ENCODE peak calls at places on chromosomes 7 and 10, in six cellular contexts. Y, H, C, L, R and F are unnamed samples.

GRCh38 chr10:99279626-99280111 is 44.0 kb upstream of the HPSE2 start:
- DNase-seq in Y (peak), H (no peak), C (no peak), L (no peak), R (no peak), F (peak)

GRCh38 chr10:64142395-64142794 is 621.2 kb downstream of the REEP3 start:
- DNase-seq in Y (no peak), H (no peak), C (no peak), L (no peak), R (no peak), F (no peak)

GRCh38 chr7:159280008-159280407 is 135.3 kb upstream of the VIPR2 start:
- DNase-seq in Y (no peak), H (no peak), C (no peak), L (no peak), R (no peak), F (no peak)

GRCh38 chr7:24475573-24475972 is 97.7 kb upstream of the PALS2 start:
- DNase-seq in Y (no peak), H (no peak), C (no peak), L (no peak), R (no peak), F (no peak)

GRCh38 chr7:129362528-129362927 is 71.7 kb upstream of the STRIP2 start:
- DNase-seq in Y (no peak), H (no peak), C (no peak), L (no peak), R (no peak), F (no peak)

GRCh38 chr10:117627561-117627960 is 85.0 kb downstream of the EMX2 start:
- DNase-seq in Y (no peak), H (no peak), C (no peak), L (no peak), R (no peak), F (no peak)

GRCh38 chr7:120190566-120190965 is 82.4 kb upstream of the KCND2 start:
- DNase-seq in Y (no peak), H (no peak), C (no peak), L (no peak), R (no peak), F (no peak)

GRCh38 chr7:149811221-149811620 is 27.0 kb upstream of the ZNF862 start:
- DNase-seq in Y (peak), H (no peak), C (no peak), L (no peak), R (no peak), F (peak)

GRCh38 chr7:76340617-76341131 is 18.1 kb downstream of the YWHAG start:
- DNase-seq in Y (peak), H (no peak), C (no peak), L (no peak), R (no peak), F (no peak)

GRCh38 chr7:76002822-76003221 is 8.4 kb upstream of the TMEM120A start:
- DNase-seq in Y (no peak), H (no peak), C (no peak), L (no peak), R (no peak), F (no peak)

GRCh38 chr10:51806079-51806835 is 106.9 kb upstream of the CSTF2T start:
- DNase-seq in Y (no peak), H (no peak), C (no peak), L (no peak), R (no peak), F (no peak)

GRCh38 chr7:35576037-35576573 is 118.8 kb downstream of the HERPUD2 start:
- DNase-seq in Y (no peak), H (no peak), C (no peak), L (no peak), R (no peak), F (no peak)

GRCh38 chr7:84722086-84722485 is 464.8 kb downstream of the SEMA3D start:
- DNase-seq in Y (peak), H (no peak), C (no peak), L (no peak), R (no peak), F (no peak)

GRCh38 chr7:157567666-157568065 is 230.9 kb downstream of the DNAJB6 start:
- DNase-seq in Y (no peak), H (no peak), C (no peak), L (no peak), R (no peak), F (no peak)

GRCh38 chr7:38182450-38182849 is 4.4 kb downstream of the STARD3NL start:
- DNase-seq in Y (no peak), H (no peak), C (no peak), L (no peak), R (no peak), F (no peak)

GRCh38 chr7:100091411-100092181 is 2.8 kb downstream of the COPS6 start:
- DNase-seq in Y (no peak), H (no peak), C (no peak), L (peak), R (no peak), F (peak)

GRCh38 chr7:37289781-37290180 is 158.9 kb downstream of the ELMO1 start:
- DNase-seq in Y (no peak), H (no peak), C (no peak), L (no peak), R (no peak), F (no peak)

GRCh38 chr7:55733584-55733983 is 129.0 kb downstream of the SEPTIN14 start:
- DNase-seq in Y (no peak), H (no peak), C (no peak), L (no peak), R (no peak), F (no peak)

GRCh38 chr10:70478191-70479160 is at the start of gene PALD1:
- DNase-seq in Y (peak), H (no peak), C (peak), L (peak), R (peak), F (peak)

GRCh38 chr10:107409517-107409916 is 245.0 kb upstream of the SORCS1 start:
- DNase-seq in Y (peak), H (no peak), C (no peak), L (peak), R (peak), F (peak)

GRCh38 chr7:51949726-51950644 is 633.4 kb upstream of the COBL start:
- DNase-seq in Y (no peak), H (no peak), C (no peak), L (no peak), R (no peak), F (no peak)

GRCh38 chr7:114939484-114940097 is 17.7 kb downstream of the MDFIC start:
- DNase-seq in Y (no peak), H (no peak), C (peak), L (no peak), R (no peak), F (no peak)

GRCh38 chr7:115462301-115463015 is 540.6 kb downstream of the MDFIC start:
- DNase-seq in Y (no peak), H (no peak), C (no peak), L (no peak), R (no peak), F (no peak)

GRCh38 chr10:53528974-53529373 is 756.4 kb upstream of the MBL2 start:
- DNase-seq in Y (no peak), H (no peak), C (no peak), L (no peak), R (no peak), F (no peak)

GRCh38 chr10:44206127-44206818 is 178.6 kb downstream of the CXCL12 start:
- DNase-seq in Y (no peak), H (no peak), C (no peak), L (no peak), R (no peak), F (no peak)

GRCh38 chr7:116598278-116598677 is 73.4 kb downstream of the CAV1 start:
- DNase-seq in Y (no peak), H (no peak), C (no peak), L (peak), R (no peak), F (no peak)

GRCh38 chr10:100729877-100730738 is 15.3 kb upstream of the PAX2 start:
- DNase-seq in Y (no peak), H (no peak), C (no peak), L (no peak), R (no peak), F (no peak)
- H3K4me3 ChIP-seq in Y (no peak), H (no peak), C (no peak), L (no peak), R (peak), F (no peak)

GRCh38 chr10:95556994-95557767 is 4.0 kb downstream of the SORBS1 start:
- DNase-seq in Y (no peak), H (no peak), C (no peak), L (no peak), R (no peak), F (no peak)

GRCh38 chr10:95558593-95559320 is 2.4 kb downstream of the SORBS1 start:
- DNase-seq in Y (no peak), H (no peak), C (no peak), L (no peak), R (no peak), F (no peak)

GRCh38 chr10:95560288-95561199 is 627 bp downstream of the SORBS1 start:
- DNase-seq in Y (peak), H (peak), C (peak), L (peak), R (peak), F (peak)

GRCh38 chr10:95561200-95562177 is at the start of gene SORBS1:
- DNase-seq in Y (peak), H (peak), C (peak), L (peak), R (peak), F (peak)

DNA sequence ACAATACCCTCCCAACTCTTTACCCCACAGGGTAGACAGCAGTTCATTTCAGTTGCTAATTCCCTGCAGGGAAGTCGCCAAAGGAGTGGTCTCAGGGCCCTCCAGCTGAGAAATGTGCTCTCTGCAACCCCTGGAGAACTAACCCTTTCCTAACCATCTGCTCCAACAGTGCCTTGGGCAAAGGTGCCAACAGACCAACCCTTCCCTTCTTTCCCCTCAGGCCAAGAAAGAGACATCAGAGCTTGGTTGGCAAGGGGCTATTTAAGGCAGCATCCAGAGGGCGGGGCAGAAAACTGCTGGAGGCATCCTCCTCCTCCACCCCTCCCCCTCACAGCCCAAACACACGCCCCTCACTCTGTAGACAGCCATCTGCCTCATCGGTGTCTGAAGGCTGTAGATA is 1.7 kb downstream of the SORBS1 start:
- DNase-seq in Y (no peak), H (no peak), C (no peak), L (no peak), R (no peak), F (no peak)
- H3K4me3 ChIP-seq in Y (no peak), H (no peak), C (no peak), L (no peak), R (peak), F (no peak)

DNA sequence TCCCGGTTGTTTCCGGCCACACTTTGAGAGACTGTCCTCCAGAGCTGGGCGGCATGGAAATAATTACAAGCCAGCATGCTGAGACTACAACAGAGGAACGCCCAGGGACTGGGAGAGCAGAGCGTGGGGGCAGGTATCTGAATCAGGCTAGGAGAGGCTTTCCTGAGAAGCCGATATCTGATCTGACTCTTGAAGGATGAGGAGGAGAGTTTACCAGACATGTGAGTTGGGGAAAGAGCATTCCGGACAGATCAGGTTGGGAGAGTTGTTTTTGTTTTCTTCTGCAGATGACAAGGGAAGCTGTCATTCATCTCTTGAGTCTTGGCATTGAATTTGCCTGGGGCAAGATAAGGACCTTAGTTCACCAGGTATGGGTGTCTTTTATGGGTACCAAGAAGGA is 35.9 kb downstream of the WBP1L start:
- DNase-seq in Y (peak), H (no peak), C (no peak), L (no peak), R (no peak), F (no peak)
- H3K4me3 ChIP-seq in Y (no peak), H (no peak), C (no peak), L (no peak), R (no peak), F (no peak)

DNA sequence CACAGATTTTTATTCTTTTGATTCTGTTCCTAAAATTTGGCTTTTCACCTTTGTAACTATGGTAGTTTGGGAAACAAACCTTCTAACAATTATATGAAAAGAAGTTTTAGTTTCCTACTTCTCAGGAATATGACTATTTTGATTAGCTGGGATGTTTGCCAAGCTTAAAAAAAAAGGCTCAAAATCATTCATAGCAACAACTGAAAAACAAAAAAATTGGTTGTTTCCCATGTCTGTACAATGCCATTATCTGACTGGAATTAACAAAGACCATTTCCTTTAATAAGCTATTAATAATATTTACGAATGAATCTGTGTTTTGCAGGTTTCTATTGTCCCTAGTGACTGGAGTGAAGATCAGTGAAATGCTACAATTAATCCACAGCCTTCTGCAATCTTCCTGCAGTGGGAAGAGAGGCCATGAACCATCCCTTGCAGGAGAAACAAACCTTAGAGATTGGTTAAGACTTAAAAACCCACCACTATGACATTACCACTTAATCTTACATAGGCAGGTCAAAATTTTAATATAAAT is 4.2 kb downstream of the PURB start:
- DNase-seq in Y (no peak), H (no peak), C (no peak), L (no peak), R (no peak), F (no peak)
- H3K4me3 ChIP-seq in Y (peak), H (peak), C (no peak), L (no peak), R (peak), F (peak)

GRCh38 chr10:113062977-113063967 is 113.2 kb downstream of the TCF7L2 start:
- DNase-seq in Y (no peak), H (peak), C (no peak), L (peak), R (no peak), F (no peak)

GRCh38 chr10:113058175-113058961 is 108.3 kb downstream of the TCF7L2 start:
- DNase-seq in Y (peak), H (peak), C (no peak), L (peak), R (peak), F (peak)

GRCh38 chr10:113061054-113061430 is 111.0 kb downstream of the TCF7L2 start:
- DNase-seq in Y (no peak), H (peak), C (no peak), L (no peak), R (no peak), F (no peak)

GRCh38 chr10:113059001-113059780 is 109.1 kb downstream of the TCF7L2 start:
- DNase-seq in Y (peak), H (peak), C (no peak), L (no peak), R (no peak), F (peak)

GRCh38 chr10:113060221-113061053 is 110.4 kb downstream of the TCF7L2 start:
- DNase-seq in Y (no peak), H (peak), C (no peak), L (no peak), R (peak), F (peak)
- H3K4me3 ChIP-seq in Y (no peak), H (no peak), C (no peak), L (no peak), R (peak), F (no peak)

DNA sequence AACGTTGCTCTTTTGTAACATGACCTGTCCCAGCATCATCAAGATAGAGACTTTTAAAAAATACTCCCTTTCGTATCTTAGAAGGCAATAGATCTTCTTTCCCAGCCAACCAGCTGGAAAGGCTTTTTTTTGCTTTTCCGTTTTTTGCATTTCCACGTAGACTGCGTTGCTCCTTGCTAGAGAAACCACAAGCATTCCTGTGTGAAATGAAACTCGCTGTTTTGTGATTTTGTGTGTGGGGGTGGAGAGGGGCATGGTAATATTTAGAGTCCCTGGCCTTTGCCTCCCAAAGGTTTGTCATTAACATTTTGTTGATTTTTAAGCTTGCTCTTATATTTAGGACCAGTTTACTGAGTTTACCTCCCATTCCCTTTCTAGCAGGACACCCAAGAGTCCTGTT is 243.5 kb downstream of the BICC1 start:
- DNase-seq in Y (peak), H (no peak), C (no peak), L (no peak), R (no peak), F (peak)
- H3K4me3 ChIP-seq in Y (peak), H (peak), C (no peak), L (no peak), R (no peak), F (peak)

DNA sequence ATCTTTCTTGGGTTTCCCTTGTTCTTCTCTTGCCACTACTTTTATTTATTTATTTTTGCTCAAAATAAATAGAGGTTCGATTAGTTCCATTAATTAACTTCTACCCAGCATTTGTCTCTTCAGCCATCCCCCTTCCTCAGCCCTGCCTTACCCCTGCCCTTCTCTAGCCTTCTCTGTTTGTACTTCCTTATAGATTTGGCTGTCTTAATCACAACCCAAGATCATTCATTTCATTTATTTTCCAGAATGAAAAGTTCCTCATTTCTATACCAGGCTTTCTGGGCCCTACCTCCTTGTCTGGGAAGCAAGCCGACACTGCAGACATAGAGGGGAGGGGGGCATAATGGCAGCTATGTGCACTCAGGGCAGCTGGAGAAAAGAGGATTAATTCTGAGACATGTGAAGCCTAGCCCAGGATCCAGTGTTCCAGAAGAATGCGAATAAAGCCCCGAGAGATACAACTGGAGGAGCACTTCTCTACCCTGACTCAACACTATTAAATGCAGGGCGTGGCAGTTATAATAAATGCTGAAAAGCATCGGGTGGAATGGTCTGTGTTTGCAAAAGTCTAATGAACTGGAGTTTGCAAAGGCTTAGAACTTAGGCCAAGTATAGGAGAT is 6.4 kb upstream of the PDCD4 start:
- DNase-seq in Y (peak), H (peak), C (no peak), L (peak), R (no peak), F (peak)
- H3K4me3 ChIP-seq in Y (no peak), H (no peak), C (no peak), L (no peak), R (peak), F (no peak)

GRCh38 chr10:35639651-35640311 is 2.3 kb downstream of the FZD8 start:
- DNase-seq in Y (peak), H (no peak), C (no peak), L (peak), R (peak), F (peak)
- H3K4me3 ChIP-seq in Y (peak), H (no peak), C (no peak), L (peak), R (peak), F (peak)

DNA sequence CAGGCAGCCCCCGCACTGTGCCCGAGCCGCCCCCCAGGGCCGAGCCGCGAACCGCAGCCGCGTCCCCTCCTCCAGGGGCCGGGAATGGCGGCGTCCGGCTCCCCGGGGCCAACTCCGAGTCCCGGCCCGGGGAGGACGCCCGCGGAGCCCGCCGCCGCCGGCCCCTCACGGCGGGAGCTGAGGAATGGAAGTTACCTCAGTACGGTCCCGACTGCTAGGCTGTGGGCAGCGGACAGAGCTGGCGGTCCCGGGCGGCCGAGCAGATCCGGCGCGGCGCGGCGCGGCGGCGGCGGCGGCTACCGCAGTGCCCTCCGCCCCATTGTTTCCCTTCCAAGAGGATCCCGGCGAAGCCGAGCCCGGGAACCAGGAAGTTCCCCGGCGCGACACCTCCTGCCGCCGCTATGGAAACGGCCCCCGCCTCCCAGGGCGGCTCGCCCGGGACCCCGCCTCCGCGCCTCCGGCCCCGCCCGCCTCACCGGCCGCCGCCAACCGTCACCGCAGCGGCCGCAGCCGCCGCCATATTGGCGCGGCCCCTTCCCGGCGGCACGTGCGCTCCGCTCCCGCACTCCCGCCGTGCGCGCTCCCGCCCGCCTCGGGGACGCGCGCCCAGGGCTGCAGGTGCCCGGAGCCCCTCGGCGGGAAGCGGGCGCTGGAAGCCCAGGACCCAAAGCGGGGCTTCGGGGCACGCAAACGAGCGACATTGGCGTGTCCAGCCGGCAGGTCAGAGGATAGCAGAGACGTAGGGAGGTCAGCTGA is at the start of gene USP6NL:
- DNase-seq in Y (peak), H (peak), C (peak), L (peak), R (peak), F (peak)
- H3K4me3 ChIP-seq in Y (peak), H (peak), C (peak), L (peak), R (peak), F (peak)